ENCODE peak calls at places on chromosomes 7 and 10, in four cellular contexts. V, Y, I and K are unnamed samples.

GRCh38 chr7:72406820-72407403 is 5.2 kb downstream of the CALN1 start:
- DNase-seq in I (no peak), V (no peak), Y (no peak), K (no peak)

GRCh38 chr10:43809211-43809930 is 160.7 kb upstream of the ZNF32 start:
- DNase-seq in I (no peak), Y (no peak), V (no peak), K (no peak)

GRCh38 chr10:32489935-32490334 is 44.0 kb downstream of the CCDC7 start:
- DNase-seq in I (no peak), V (no peak), Y (no peak), K (peak; percentile 92)

GRCh38 chr7:76037310-76037709 is 10.5 kb downstream of the STYXL1 start:
- DNase-seq in I (no peak), Y (no peak), V (no peak), K (no peak)

GRCh38 chr10:118290471-118290995 is 51.6 kb downstream of the FAM204A start:
- DNase-seq in Y (no peak), I (no peak), V (no peak), K (no peak)

GRCh38 chr10:64023926-64024465 is 502.8 kb downstream of the REEP3 start:
- DNase-seq in I (no peak), Y (no peak), V (no peak), K (no peak)

GRCh38 chr10:87547734-87548311 is 43.1 kb downstream of the MINPP1 start:
- DNase-seq in V (no peak), I (no peak), Y (no peak), K (peak; percentile 23)

GRCh38 chr7:37732253-37732652 is 48.7 kb downstream of the GPR141 start:
- DNase-seq in Y (peak; percentile 24), V (no peak), I (peak; percentile 11), K (peak; percentile 54)

GRCh38 chr10:61068471-61068870 is 124.5 kb upstream of the RHOBTB1 start:
- DNase-seq in V (no peak), Y (no peak), I (no peak), K (no peak)

GRCh38 chr7:92835140-92835850 is 1.1 kb downstream of the CDK6 start:
- DNase-seq in V (no peak), I (peak; percentile 57), Y (peak; percentile 28), K (peak; percentile 76)

GRCh38 chr10:36840793-36841192 is 284.6 kb upstream of the ANKRD30A start:
- DNase-seq in V (no peak), I (no peak), Y (no peak), K (no peak)

GRCh38 chr7:1092806-1093505 is 5.0 kb downstream of the GPER1 start:
- DNase-seq in V (no peak), Y (no peak), I (no peak), K (no peak)

GRCh38 chr7:2635810-2636701 is 4.3 kb downstream of the TTYH3 start:
- DNase-seq in V (no peak), Y (no peak), I (no peak), K (no peak)

GRCh38 chr7:78260826-78261225 is 462.3 kb downstream of the PHTF2 start:
- DNase-seq in Y (no peak), I (no peak), V (no peak), K (no peak)

GRCh38 chr7:106770191-106770590 is 94.9 kb upstream of the PIK3CG start:
- DNase-seq in V (no peak), I (no peak), Y (no peak), K (peak; percentile 93)

GRCh38 chr7:127890726-127891125 is 140.5 kb downstream of the LRRC4 start:
- DNase-seq in V (no peak), Y (no peak), I (no peak), K (no peak)

GRCh38 chr7:135390829-135391228 is 119.1 kb downstream of the CNOT4 start:
- DNase-seq in V (no peak), I (no peak), Y (no peak), K (no peak)

GRCh38 chr10:36256166-36256565 is 614.1 kb upstream of the FZD8 start:
- DNase-seq in Y (no peak), I (no peak), V (peak; percentile 7), K (no peak)

GRCh38 chr10:23193435-23194074 is 1.4 kb downstream of the PTF1A start:
- DNase-seq in Y (no peak), V (no peak), I (no peak), K (no peak)

GRCh38 chr7:83677180-83677866 is 28.4 kb upstream of the SEMA3E start:
- DNase-seq in I (no peak), Y (no peak), V (no peak), K (peak; percentile 38)

GRCh38 chr7:96169439-96169838 is 152.5 kb downstream of the SLC25A13 start:
- DNase-seq in I (no peak), Y (no peak), V (no peak), K (no peak)

GRCh38 chr7:32937344-32938174 is 19.7 kb upstream of the FKBP9 start:
- DNase-seq in Y (no peak), I (no peak), V (no peak), K (no peak)

GRCh38 chr7:86823769-86824168 is 180.1 kb downstream of the GRM3 start:
- DNase-seq in I (no peak), V (no peak), Y (no peak), K (no peak)

GRCh38 chr10:123943307-123943706 is 51.7 kb upstream of the CPXM2 start:
- DNase-seq in I (no peak), Y (no peak), V (no peak), K (no peak)

GRCh38 chr7:142381727-142382409 is 124.0 kb upstream of the PRSS58 start:
- DNase-seq in V (no peak), Y (no peak), I (no peak), K (no peak)

GRCh38 chr10:29535012-29535777 is 99.6 kb downstream of the SVIL start:
- DNase-seq in Y (no peak), I (no peak), V (no peak), K (peak; percentile 28)

GRCh38 chr10:88996927-88997326 is 6.3 kb downstream of the FAS start:
- DNase-seq in Y (no peak), V (no peak), I (no peak), K (no peak)

GRCh38 chr7:139618482-139619366 is 95.2 kb downstream of the CLEC2L start:
- DNase-seq in I (peak; percentile 39), V (peak; percentile 6), Y (no peak), K (no peak)

GRCh38 chr10:114634607-114634974 is 23.5 kb downstream of the ABLIM1 start:
- DNase-seq in Y (no peak), I (no peak), V (no peak), K (peak; percentile 96)

GRCh38 chr7:150742286-150742968 is 5.2 kb downstream of the GIMAP5 start:
- DNase-seq in I (no peak), V (no peak), Y (no peak), K (no peak)

GRCh38 chr7:73521636-73522080 is 435 bp downstream of the BAZ1B start:
- DNase-seq in Y (peak; percentile 51), I (no peak), V (no peak), K (peak; percentile 59)

GRCh38 chr10:127883516-127883915 is 9.2 kb downstream of the CLRN3 start:
- DNase-seq in Y (no peak), I (no peak), V (no peak), K (no peak)

GRCh38 chr10:30186371-30186875 is 127.0 kb upstream of the JCAD start:
- DNase-seq in Y (no peak), I (no peak), V (no peak), K (no peak)

GRCh38 chr10:94546616-94547175 is 1.1 kb downstream of the HELLS start:
- DNase-seq in I (peak; percentile 12), Y (no peak), V (peak; percentile 5), K (no peak)

GRCh38 chr10:106360870-106361269 is 803.6 kb downstream of the SORCS1 start:
- DNase-seq in V (no peak), I (no peak), Y (no peak), K (no peak)

GRCh38 chr7:18771834-18772566 is 276.5 kb downstream of the HDAC9 start:
- DNase-seq in V (no peak), I (no peak), Y (no peak), K (no peak)

GRCh38 chr10:96695975-96696634 is 24.2 kb downstream of the PIK3AP1 start:
- DNase-seq in I (no peak), V (no peak), Y (no peak), K (no peak)

GRCh38 chr7:63900394-63901203 is 98.0 kb upstream of the ZNF722 start:
- DNase-seq in I (peak; percentile 73), Y (no peak), V (peak; percentile 52), K (peak; percentile 90)